ENCODE peak calls at places on chromosomes 11 and 22, in seven cellular contexts. K is T47D; R is activated CD4-positive, alpha-beta T cell treated with anti-CD3 and anti-CD28 coated beads for 24 hours; Q is A549; Z is iris pigment epithelial cell; G is foreskin fibroblast; C is NCI-H2171. Y is an unnamed sample.

GRCh38 chr22:30015229-30015797 is 65.0 kb upstream of the HORMAD2 start:
- DNase-seq in R (no peak), K (no peak), G (peak), Z (no peak), C (no peak), Q (no peak), Y (no peak)

GRCh38 chr11:70526116-70527045 is 128.1 kb downstream of the CTTN start:
- DNase-seq in C (no peak), Q (no peak), G (no peak), K (no peak), Z (no peak), R (no peak), Y (no peak)

GRCh38 chr22:20264614-20265452 is 3.3 kb downstream of the RTN4R start:
- DNase-seq in Q (no peak), Z (no peak), C (no peak), K (no peak), R (no peak), G (no peak), Y (peak)

GRCh38 chr22:19691721-19692341 is 22.5 kb upstream of the SEPTIN5 start:
- DNase-seq in R (no peak), G (peak), Q (peak), C (no peak), K (no peak), Z (peak), Y (peak)

GRCh38 chr11:456533-456932 is 6.5 kb downstream of the PTDSS2 start:
- DNase-seq in C (no peak), R (no peak), Z (no peak), K (no peak), Q (no peak), G (no peak), Y (no peak)

GRCh38 chr22:23387827-23388491 is 192.1 kb downstream of the IGLL1 start:
- DNase-seq in R (no peak), Q (no peak), K (no peak), C (no peak), G (no peak), Z (no peak), Y (no peak)

GRCh38 chr11:34963351-34963750 is 46.9 kb downstream of the PDHX start:
- DNase-seq in K (no peak), Q (no peak), Z (no peak), R (no peak), G (no peak), C (no peak), Y (no peak)

GRCh38 chr11:58060939-58061672 is 30.4 kb downstream of the OR6Q1 start:
- DNase-seq in R (no peak), Q (no peak), Z (no peak), C (no peak), G (no peak), K (no peak), Y (no peak)

GRCh38 chr11:76266269-76266668 is 60.0 kb upstream of the WNT11 start:
- DNase-seq in C (no peak), Q (peak), R (no peak), G (peak), Z (peak), K (peak), Y (no peak)

GRCh38 chr11:113415343-113415742 is 27.8 kb downstream of the ANKK1 start:
- DNase-seq in R (no peak), C (no peak), G (no peak), K (no peak), Q (no peak), Z (no peak), Y (no peak)

GRCh38 chr11:66313321-66314185 is 3.3 kb downstream of the CD248 start:
- DNase-seq in K (no peak), C (no peak), Z (peak), G (peak), R (no peak), Q (no peak), Y (no peak)

GRCh38 chr11:115674176-115674575 is 170.0 kb upstream of the CADM1 start:
- DNase-seq in Q (no peak), C (no peak), R (no peak), Z (no peak), G (no peak), K (no peak), Y (no peak)

GRCh38 chr22:29567338-29567737 is 13.6 kb downstream of the NIPSNAP1 start:
- DNase-seq in K (no peak), Z (no peak), G (no peak), C (no peak), R (no peak), Q (no peak), Y (no peak)

GRCh38 chr22:39662677-39663034 is 92.1 kb downstream of the CACNA1I start:
- DNase-seq in C (no peak), R (no peak), G (no peak), Z (no peak), Q (no peak), K (no peak), Y (no peak)

GRCh38 chr11:6397636-6398035 is 7.4 kb downstream of the SMPD1 start:
- DNase-seq in Z (peak), C (no peak), R (no peak), G (peak), Q (no peak), K (no peak), Y (no peak)

GRCh38 chr22:36562261-36562835 is 33.4 kb upstream of the EIF3D start:
- DNase-seq in Q (peak), Z (peak), R (no peak), C (no peak), K (no peak), G (peak), Y (peak)

GRCh38 chr11:10925149-10925926 is 67.5 kb upstream of the ZBED5 start:
- DNase-seq in Q (no peak), K (no peak), C (peak), Z (no peak), G (no peak), R (no peak), Y (no peak)

GRCh38 chr22:35560366-35560765 is 19.7 kb downstream of the RASD2 start:
- DNase-seq in K (no peak), R (no peak), G (no peak), C (no peak), Z (no peak), Q (no peak), Y (no peak)

GRCh38 chr22:20298803-20299735 is 20.8 kb downstream of the DGCR6L start:
- DNase-seq in G (peak), K (peak), C (peak), Z (peak), Q (peak), R (peak), Y (peak)

GRCh38 chr11:109223441-109223840 is 198.5 kb upstream of the C11orf87 start:
- DNase-seq in G (no peak), Z (no peak), C (no peak), Q (no peak), R (no peak), K (no peak), Y (no peak)